ENCODE peak calls at places on chromosome 9, in seven cellular contexts. N, G, R, C, K, O and Z are unnamed samples.

GRCh38 chr9:114428466-114428865 is 40.7 kb upstream of the AKNA start:
- DNase-seq in N (no peak), G (no peak), R (no peak), C (no peak), K (no peak), O (no peak), Z (no peak)

GRCh38 chr9:133779516-133780403 is 41.6 kb upstream of the SARDH start:
- DNase-seq in N (no peak), G (no peak), R (no peak), C (no peak), K (no peak), O (no peak), Z (no peak)

GRCh38 chr9:101449071-101449721 is 13.6 kb upstream of the ALDOB start:
- DNase-seq in N (peak), G (peak), R (peak), C (peak), K (peak), O (peak), Z (peak)

GRCh38 chr9:134314950-134315715 is 11.1 kb upstream of the RXRA start:
- DNase-seq in N (peak), G (no peak), R (no peak), C (no peak), K (no peak), O (no peak), Z (no peak)

GRCh38 chr9:72280913-72281500 is 84.0 kb downstream of the ZFAND5 start:
- DNase-seq in N (peak), G (peak), R (peak), C (peak), K (peak), O (peak), Z (peak)

GRCh38 chr9:96618209-96619108 is 1.2 kb downstream of the CDC14B start:
- DNase-seq in N (peak), G (no peak), R (no peak), C (peak), K (peak), O (peak), Z (no peak)

GRCh38 chr9:89891221-89892052 is 286.6 kb downstream of the GADD45G start:
- DNase-seq in N (peak), G (no peak), R (no peak), C (no peak), K (peak), O (no peak), Z (no peak)

GRCh38 chr9:69223605-69224004 is 49.5 kb downstream of the TJP2 start:
- DNase-seq in N (no peak), G (peak), R (no peak), C (peak), K (no peak), O (no peak), Z (peak)

GRCh38 chr9:134641173-134641985 is at the start of gene COL5A1:
- DNase-seq in N (peak), G (peak), R (peak), C (peak), K (peak), O (peak), Z (no peak)

GRCh38 chr9:98404157-98404695 is 148.8 kb upstream of the TBC1D2 start:
- DNase-seq in N (no peak), G (no peak), R (no peak), C (no peak), K (no peak), O (no peak), Z (no peak)

GRCh38 chr9:119282476-119283117 is 86.6 kb downstream of the BRINP1 start:
- DNase-seq in N (no peak), G (no peak), R (no peak), C (no peak), K (no peak), O (no peak), Z (no peak)

GRCh38 chr9:13568851-13569618 is 289.5 kb upstream of the MPDZ start:
- DNase-seq in N (no peak), G (no peak), R (no peak), C (no peak), K (no peak), O (no peak), Z (no peak)

GRCh38 chr9:125867752-125868400 is 120.7 kb downstream of the PBX3 start:
- DNase-seq in N (no peak), G (peak), R (no peak), C (no peak), K (no peak), O (no peak), Z (no peak)

GRCh38 chr9:95018099-95018927 is 291.8 kb downstream of the AOPEP start:
- DNase-seq in N (no peak), G (peak), R (no peak), C (peak), K (no peak), O (no peak), Z (no peak)

GRCh38 chr9:20624201-20625002 is 2.1 kb upstream of the MLLT3 start:
- DNase-seq in N (peak), G (peak), R (peak), C (peak), K (peak), O (peak), Z (no peak)

GRCh38 chr9:81632599-81632998 is 56.7 kb downstream of the TLE1 start:
- DNase-seq in N (no peak), G (no peak), R (no peak), C (peak), K (no peak), O (no peak), Z (no peak)

GRCh38 chr9:34590376-34591090 is 1.0 kb upstream of the CNTFR start:
- DNase-seq in N (no peak), G (no peak), R (no peak), C (no peak), K (peak), O (peak), Z (no peak)

GRCh38 chr9:105967798-105968197 is 273.5 kb downstream of the TMEM38B start:
- DNase-seq in N (no peak), G (no peak), R (no peak), C (no peak), K (no peak), O (no peak), Z (no peak)